ENCODE peak calls at places on chromosomes 16 and 17, in six cellular contexts. One of them, this sample, is unnamed.

GRCh38 chr16:31052131-31052530 is 18.8 kb downstream of the STX4 start:
- DNase-seq in cardiac muscle cell: no peak
- DNase-seq in psoas muscle: no peak
- DNase-seq in CD4-positive, CD25-positive, alpha-beta regulatory T cell: no peak
- DNase-seq in foreskin fibroblast: peak; percentile 98
- DNase-seq in dorsolateral prefrontal cortex: no peak
- DNase-seq in this sample: no peak

GRCh38 chr17:71438631-71439146 is 682.1 kb upstream of the SOX9 start:
- DNase-seq in CD4-positive, CD25-positive, alpha-beta regulatory T cell: no peak
- DNase-seq in foreskin fibroblast: peak; percentile 95
- DNase-seq in psoas muscle: no peak
- DNase-seq in cardiac muscle cell: peak; percentile 10
- DNase-seq in dorsolateral prefrontal cortex: no peak
- DNase-seq in this sample: no peak

GRCh38 chr16:11354733-11355574 is 9.7 kb downstream of the RMI2 start:
- DNase-seq in psoas muscle: no peak
- DNase-seq in cardiac muscle cell: no peak
- DNase-seq in dorsolateral prefrontal cortex: no peak
- DNase-seq in CD4-positive, CD25-positive, alpha-beta regulatory T cell: peak; percentile 65
- DNase-seq in foreskin fibroblast: peak; percentile 70
- DNase-seq in this sample: peak; percentile 47

GRCh38 chr17:78826426-78826825 is 14.2 kb downstream of the USP36 start:
- DNase-seq in dorsolateral prefrontal cortex: no peak
- DNase-seq in foreskin fibroblast: no peak
- DNase-seq in cardiac muscle cell: no peak
- DNase-seq in CD4-positive, CD25-positive, alpha-beta regulatory T cell: no peak
- DNase-seq in psoas muscle: no peak
- DNase-seq in this sample: no peak

GRCh38 chr16:82056550-82056896 is 21.5 kb downstream of the HSD17B2 start:
- DNase-seq in dorsolateral prefrontal cortex: no peak
- DNase-seq in cardiac muscle cell: no peak
- DNase-seq in psoas muscle: no peak
- DNase-seq in foreskin fibroblast: no peak
- DNase-seq in CD4-positive, CD25-positive, alpha-beta regulatory T cell: no peak
- DNase-seq in this sample: no peak

GRCh38 chr17:48438662-48439061 is 8.6 kb upstream of the SKAP1 start:
- DNase-seq in psoas muscle: no peak
- DNase-seq in CD4-positive, CD25-positive, alpha-beta regulatory T cell: no peak
- DNase-seq in cardiac muscle cell: no peak
- DNase-seq in dorsolateral prefrontal cortex: no peak
- DNase-seq in foreskin fibroblast: no peak
- DNase-seq in this sample: no peak

GRCh38 chr17:76199466-76199865 is 40.8 kb downstream of the RNF157 start:
- DNase-seq in foreskin fibroblast: no peak
- DNase-seq in psoas muscle: no peak
- DNase-seq in CD4-positive, CD25-positive, alpha-beta regulatory T cell: peak; percentile 85
- DNase-seq in dorsolateral prefrontal cortex: no peak
- DNase-seq in cardiac muscle cell: no peak
- DNase-seq in this sample: no peak

GRCh38 chr17:14334919-14335318 is 34.0 kb downstream of the HS3ST3B1 start:
- DNase-seq in dorsolateral prefrontal cortex: no peak
- DNase-seq in cardiac muscle cell: no peak
- DNase-seq in CD4-positive, CD25-positive, alpha-beta regulatory T cell: no peak
- DNase-seq in foreskin fibroblast: no peak
- DNase-seq in psoas muscle: no peak
- DNase-seq in this sample: no peak

GRCh38 chr17:48445248-48445620 is 15.2 kb upstream of the SKAP1 start:
- DNase-seq in CD4-positive, CD25-positive, alpha-beta regulatory T cell: no peak
- DNase-seq in psoas muscle: no peak
- DNase-seq in cardiac muscle cell: no peak
- DNase-seq in foreskin fibroblast: no peak
- DNase-seq in dorsolateral prefrontal cortex: no peak
- DNase-seq in this sample: no peak

GRCh38 chr17:10313037-10313672 is 59.7 kb downstream of the MYH13 start:
- DNase-seq in cardiac muscle cell: no peak
- DNase-seq in psoas muscle: no peak
- DNase-seq in foreskin fibroblast: no peak
- DNase-seq in CD4-positive, CD25-positive, alpha-beta regulatory T cell: no peak
- DNase-seq in dorsolateral prefrontal cortex: no peak
- DNase-seq in this sample: no peak

GRCh38 chr16:86181526-86181925 is 282.6 kb downstream of the IRF8 start:
- DNase-seq in psoas muscle: no peak
- DNase-seq in foreskin fibroblast: no peak
- DNase-seq in dorsolateral prefrontal cortex: no peak
- DNase-seq in CD4-positive, CD25-positive, alpha-beta regulatory T cell: no peak
- DNase-seq in cardiac muscle cell: no peak
- DNase-seq in this sample: peak; percentile 73

GRCh38 chr16:3186946-3187690 is 886 bp upstream of the OR1F1 start:
- DNase-seq in CD4-positive, CD25-positive, alpha-beta regulatory T cell: no peak
- DNase-seq in psoas muscle: no peak
- DNase-seq in dorsolateral prefrontal cortex: no peak
- DNase-seq in cardiac muscle cell: no peak
- DNase-seq in foreskin fibroblast: no peak
- DNase-seq in this sample: no peak

GRCh38 chr16:47037396-47037745 is 63.9 kb upstream of the DNAJA2 start:
- DNase-seq in psoas muscle: no peak
- DNase-seq in foreskin fibroblast: no peak
- DNase-seq in CD4-positive, CD25-positive, alpha-beta regulatory T cell: no peak
- DNase-seq in dorsolateral prefrontal cortex: no peak
- DNase-seq in cardiac muscle cell: peak; percentile 18
- DNase-seq in this sample: peak; percentile 35

GRCh38 chr16:459761-460160 is 34.3 kb downstream of the RAB11FIP3 start:
- DNase-seq in foreskin fibroblast: no peak
- DNase-seq in cardiac muscle cell: no peak
- DNase-seq in psoas muscle: no peak
- DNase-seq in CD4-positive, CD25-positive, alpha-beta regulatory T cell: no peak
- DNase-seq in dorsolateral prefrontal cortex: no peak
- DNase-seq in this sample: no peak

GRCh38 chr17:17445925-17446665 is 30.7 kb upstream of the MED9 start:
- DNase-seq in dorsolateral prefrontal cortex: no peak
- DNase-seq in cardiac muscle cell: no peak
- DNase-seq in foreskin fibroblast: peak; percentile 88
- DNase-seq in CD4-positive, CD25-positive, alpha-beta regulatory T cell: no peak
- DNase-seq in psoas muscle: no peak
- DNase-seq in this sample: no peak

GRCh38 chr17:57875109-57876022 is 25.5 kb upstream of the MRPS23 start:
- DNase-seq in dorsolateral prefrontal cortex: peak; percentile 75
- DNase-seq in cardiac muscle cell: peak; percentile 60
- DNase-seq in psoas muscle: peak; percentile 87
- DNase-seq in foreskin fibroblast: peak; percentile 99
- DNase-seq in CD4-positive, CD25-positive, alpha-beta regulatory T cell: no peak
- DNase-seq in this sample: peak; percentile 78

GRCh38 chr17:73387746-73388577 is 76.2 kb upstream of the CDC42EP4 start:
- DNase-seq in foreskin fibroblast: peak; percentile 65
- DNase-seq in CD4-positive, CD25-positive, alpha-beta regulatory T cell: no peak
- DNase-seq in psoas muscle: no peak
- DNase-seq in dorsolateral prefrontal cortex: no peak
- DNase-seq in cardiac muscle cell: no peak
- DNase-seq in this sample: no peak

GRCh38 chr17:21268596-21269188 is 15.5 kb upstream of the NATD1 start:
- DNase-seq in dorsolateral prefrontal cortex: no peak
- DNase-seq in psoas muscle: no peak
- DNase-seq in cardiac muscle cell: no peak
- DNase-seq in CD4-positive, CD25-positive, alpha-beta regulatory T cell: no peak
- DNase-seq in foreskin fibroblast: no peak
- DNase-seq in this sample: no peak

GRCh38 chr17:79799174-79799537 is 2.3 kb upstream of the CBX8 start:
- DNase-seq in dorsolateral prefrontal cortex: no peak
- DNase-seq in psoas muscle: no peak
- DNase-seq in CD4-positive, CD25-positive, alpha-beta regulatory T cell: no peak
- DNase-seq in foreskin fibroblast: no peak
- DNase-seq in cardiac muscle cell: no peak
- DNase-seq in this sample: no peak

GRCh38 chr17:5500804-5501391 is 14.5 kb downstream of the MIS12 start:
- DNase-seq in dorsolateral prefrontal cortex: peak; percentile 72
- DNase-seq in psoas muscle: peak; percentile 76
- DNase-seq in cardiac muscle cell: peak; percentile 98
- DNase-seq in foreskin fibroblast: peak; percentile 92
- DNase-seq in CD4-positive, CD25-positive, alpha-beta regulatory T cell: peak; percentile 75
- DNase-seq in this sample: peak; percentile 86

GRCh38 chr17:47229535-47230443 is 20.6 kb downstream of the MYL4 start:
- DNase-seq in cardiac muscle cell: peak; percentile 90
- DNase-seq in psoas muscle: peak; percentile 80
- DNase-seq in dorsolateral prefrontal cortex: peak; percentile 78
- DNase-seq in foreskin fibroblast: peak; percentile 97
- DNase-seq in CD4-positive, CD25-positive, alpha-beta regulatory T cell: peak; percentile 54
- DNase-seq in this sample: peak; percentile 93
- H3K4me3 ChIP-seq in cardiac muscle cell: no peak overlapping the region
- H3K4me3 ChIP-seq in psoas muscle: peak overlapping the region; percentile 50
- H3K4me3 ChIP-seq in dorsolateral prefrontal cortex: peak overlapping the region; percentile 25
- H3K4me3 ChIP-seq in foreskin fibroblast: peak overlapping the region; percentile 12
- H3K4me3 ChIP-seq in CD4-positive, CD25-positive, alpha-beta regulatory T cell: peak overlapping the region; percentile 73
- H3K4me3 ChIP-seq in this sample: no peak overlapping the region

GRCh38 chr16:83925095-83925905 is 26.4 kb downstream of the MLYCD start:
- DNase-seq in cardiac muscle cell: no peak
- DNase-seq in CD4-positive, CD25-positive, alpha-beta regulatory T cell: no peak
- DNase-seq in foreskin fibroblast: no peak
- DNase-seq in psoas muscle: no peak
- DNase-seq in dorsolateral prefrontal cortex: no peak
- DNase-seq in this sample: no peak

GRCh38 chr16:83925957-83926725 is 26.9 kb upstream of the OSGIN1 start:
- DNase-seq in CD4-positive, CD25-positive, alpha-beta regulatory T cell: no peak
- DNase-seq in foreskin fibroblast: no peak
- DNase-seq in psoas muscle: no peak
- DNase-seq in cardiac muscle cell: no peak
- DNase-seq in dorsolateral prefrontal cortex: no peak
- DNase-seq in this sample: no peak

GRCh38 chr16:83924686-83925085 is 25.8 kb downstream of the MLYCD start:
- DNase-seq in psoas muscle: no peak
- DNase-seq in foreskin fibroblast: no peak
- DNase-seq in CD4-positive, CD25-positive, alpha-beta regulatory T cell: no peak
- DNase-seq in cardiac muscle cell: no peak
- DNase-seq in dorsolateral prefrontal cortex: no peak
- DNase-seq in this sample: no peak

GRCh38 chr16:83928341-83929055 is 24.5 kb upstream of the OSGIN1 start:
- DNase-seq in dorsolateral prefrontal cortex: no peak
- DNase-seq in CD4-positive, CD25-positive, alpha-beta regulatory T cell: no peak
- DNase-seq in psoas muscle: peak; percentile 4
- DNase-seq in foreskin fibroblast: peak; percentile 81
- DNase-seq in cardiac muscle cell: no peak
- DNase-seq in this sample: no peak

DNA sequence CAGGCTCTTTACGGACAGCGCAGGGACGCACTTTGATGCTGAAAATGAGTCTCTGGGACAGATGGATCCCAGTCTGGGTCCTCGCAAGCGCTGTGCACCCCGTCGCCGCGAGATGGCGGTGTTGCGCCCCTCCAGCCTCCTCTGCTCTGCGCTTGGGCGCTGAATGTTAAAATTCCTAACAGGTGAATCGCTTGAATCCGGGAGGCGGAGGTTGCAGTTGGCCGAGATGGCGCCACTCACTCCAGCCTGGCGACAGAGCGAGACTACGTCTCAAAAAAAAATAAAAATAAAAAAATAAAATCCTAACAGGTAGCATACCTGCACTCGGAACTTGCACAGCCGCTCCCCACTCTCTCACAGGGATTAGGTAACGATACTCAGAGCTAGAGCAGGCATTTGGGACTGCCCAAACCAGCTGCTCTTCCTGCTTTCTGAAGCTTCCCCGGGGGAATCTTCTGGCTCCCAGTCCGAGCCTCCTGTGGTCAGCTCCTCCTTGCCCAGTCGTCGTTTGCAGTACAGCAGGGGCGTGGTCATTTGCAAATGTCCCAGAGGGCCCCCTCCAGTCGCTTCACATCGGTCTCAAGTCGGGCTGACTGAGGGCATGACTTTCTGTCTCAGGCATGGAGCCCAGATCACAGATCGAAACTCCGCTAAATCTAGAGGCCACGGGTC is 26.2 kb upstream of the OSGIN1 start:
- DNase-seq in dorsolateral prefrontal cortex: peak; percentile 70
- DNase-seq in foreskin fibroblast: peak; percentile 89
- DNase-seq in psoas muscle: peak; percentile 77
- DNase-seq in CD4-positive, CD25-positive, alpha-beta regulatory T cell: peak; percentile 34
- DNase-seq in cardiac muscle cell: peak; percentile 62
- DNase-seq in this sample: peak; percentile 80
- H3K4me3 ChIP-seq in dorsolateral prefrontal cortex: no peak overlapping the region
- H3K4me3 ChIP-seq in foreskin fibroblast: no peak overlapping the region
- H3K4me3 ChIP-seq in psoas muscle: peak overlapping the region; percentile 25
- H3K4me3 ChIP-seq in CD4-positive, CD25-positive, alpha-beta regulatory T cell: no peak overlapping the region
- H3K4me3 ChIP-seq in cardiac muscle cell: no peak overlapping the region
- H3K4me3 ChIP-seq in this sample: no peak overlapping the region

DNA sequence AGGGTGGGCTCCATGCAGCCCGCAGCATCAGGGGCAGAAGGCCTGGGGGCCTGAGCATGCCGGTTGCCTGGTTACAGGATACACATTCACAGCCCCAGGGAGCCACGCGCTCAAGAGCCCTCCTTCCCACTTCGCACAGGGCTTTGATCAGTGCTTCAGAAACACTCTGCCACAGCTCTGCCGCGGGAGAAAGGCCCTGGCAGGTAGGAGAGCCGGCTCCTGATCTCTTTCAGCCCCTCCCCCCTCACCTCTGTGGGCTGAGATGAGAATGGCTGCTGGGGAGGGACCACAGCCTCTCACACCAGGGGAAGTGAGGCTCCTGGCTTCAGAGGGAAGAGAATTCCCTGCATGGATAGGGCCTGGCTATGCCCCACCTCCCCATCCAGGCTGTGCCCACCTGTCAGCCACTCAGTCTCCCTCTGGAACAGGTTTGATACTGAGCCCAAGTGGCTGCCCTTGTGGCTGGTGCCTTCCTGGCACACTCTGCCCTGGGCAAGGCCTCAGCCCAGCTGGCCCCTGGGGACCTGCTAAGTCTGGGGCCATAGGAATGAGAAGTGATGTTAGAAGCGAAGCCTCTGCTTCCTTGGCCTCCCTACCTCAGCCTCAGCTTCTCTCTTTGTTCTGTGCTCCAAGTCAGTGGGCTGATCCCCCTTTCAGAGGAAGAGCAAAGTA is 8.6 kb downstream of the DOK4 start:
- DNase-seq in dorsolateral prefrontal cortex: no peak
- DNase-seq in foreskin fibroblast: no peak
- DNase-seq in CD4-positive, CD25-positive, alpha-beta regulatory T cell: no peak
- DNase-seq in psoas muscle: no peak
- DNase-seq in cardiac muscle cell: peak; percentile 46
- DNase-seq in this sample: no peak
- H3K4me3 ChIP-seq in dorsolateral prefrontal cortex: no peak overlapping the region
- H3K4me3 ChIP-seq in foreskin fibroblast: no peak overlapping the region
- H3K4me3 ChIP-seq in CD4-positive, CD25-positive, alpha-beta regulatory T cell: no peak overlapping the region
- H3K4me3 ChIP-seq in psoas muscle: no peak overlapping the region
- H3K4me3 ChIP-seq in cardiac muscle cell: peak overlapping the region; percentile 100
- H3K4me3 ChIP-seq in this sample: no peak overlapping the region

GRCh38 chr16:15856217-15856616 is 611 bp downstream of the MYH11 start:
- DNase-seq in dorsolateral prefrontal cortex: no peak
- DNase-seq in cardiac muscle cell: no peak
- DNase-seq in foreskin fibroblast: no peak
- DNase-seq in CD4-positive, CD25-positive, alpha-beta regulatory T cell: no peak
- DNase-seq in psoas muscle: no peak
- DNase-seq in this sample: no peak

GRCh38 chr16:15854906-15855703 is 1.7 kb downstream of the MYH11 start:
- DNase-seq in CD4-positive, CD25-positive, alpha-beta regulatory T cell: no peak
- DNase-seq in psoas muscle: no peak
- DNase-seq in cardiac muscle cell: no peak
- DNase-seq in dorsolateral prefrontal cortex: no peak
- DNase-seq in foreskin fibroblast: no peak
- DNase-seq in this sample: no peak

GRCh38 chr16:15853021-15853420 is 3.8 kb downstream of the MYH11 start:
- DNase-seq in psoas muscle: no peak
- DNase-seq in foreskin fibroblast: no peak
- DNase-seq in dorsolateral prefrontal cortex: no peak
- DNase-seq in cardiac muscle cell: no peak
- DNase-seq in CD4-positive, CD25-positive, alpha-beta regulatory T cell: no peak
- DNase-seq in this sample: no peak

GRCh38 chr16:15855704-15856003 is 1.2 kb downstream of the MYH11 start:
- DNase-seq in CD4-positive, CD25-positive, alpha-beta regulatory T cell: no peak
- DNase-seq in foreskin fibroblast: no peak
- DNase-seq in cardiac muscle cell: no peak
- DNase-seq in psoas muscle: no peak
- DNase-seq in dorsolateral prefrontal cortex: no peak
- DNase-seq in this sample: no peak

GRCh38 chr16:15854061-15854460 is 2.8 kb downstream of the MYH11 start:
- DNase-seq in psoas muscle: no peak
- DNase-seq in foreskin fibroblast: no peak
- DNase-seq in cardiac muscle cell: no peak
- DNase-seq in CD4-positive, CD25-positive, alpha-beta regulatory T cell: no peak
- DNase-seq in dorsolateral prefrontal cortex: no peak
- DNase-seq in this sample: no peak
- H3K4me3 ChIP-seq in psoas muscle: peak overlapping the region; percentile 39
- H3K4me3 ChIP-seq in foreskin fibroblast: no peak overlapping the region
- H3K4me3 ChIP-seq in cardiac muscle cell: no peak overlapping the region
- H3K4me3 ChIP-seq in CD4-positive, CD25-positive, alpha-beta regulatory T cell: no peak overlapping the region
- H3K4me3 ChIP-seq in dorsolateral prefrontal cortex: peak overlapping the region; percentile 24
- H3K4me3 ChIP-seq in this sample: peak overlapping the region; percentile 58

This sample was measured in testis.